ENCODE peak calls at places on chromosomes 13 and 19, in eight cellular contexts. K is astrocyte, B is fibroblast of mammary gland, I is BE2C, H is body of pancreas, J is heart right ventricle, U is GM23338, P is HCT116. T is an unnamed sample.

GRCh38 chr19:49224856-49225255 is 67.3 kb downstream of the TRPM4 start:
- DNase-seq in K (peak), B (peak), I (peak), H (peak), J (peak), U (peak), P (peak), T (peak)

GRCh38 chr19:47363758-47364529 is 14.8 kb downstream of the DHX34 start:
- DNase-seq in K (no peak), B (peak), I (no peak), H (no peak), J (no peak), U (peak), P (no peak), T (peak)

GRCh38 chr19:54388001-54388802 is 23.5 kb upstream of the LAIR1 start:
- DNase-seq in K (no peak), B (no peak), I (no peak), H (peak), J (no peak), U (peak), P (no peak), T (peak)

GRCh38 chr19:17778621-17779280 is 16.2 kb upstream of the B3GNT3 start:
- DNase-seq in K (no peak), B (no peak), I (no peak), H (no peak), J (no peak), U (peak), P (no peak), T (no peak)

GRCh38 chr19:5575553-5575952 is 7.8 kb upstream of the TINCR start:
- DNase-seq in K (no peak), B (no peak), I (no peak), H (no peak), J (no peak), U (no peak), P (no peak), T (no peak)

GRCh38 chr13:42110410-42111155 is 62.1 kb downstream of the DGKH start:
- DNase-seq in K (peak), B (peak), I (peak), H (no peak), J (no peak), U (peak), P (peak), T (peak)

GRCh38 chr19:54620464-54620863 is 9.8 kb upstream of the LILRB1 start:
- DNase-seq in K (no peak), B (no peak), I (no peak), H (no peak), J (no peak), U (no peak), P (no peak), T (no peak)

GRCh38 chr19:4108767-4109625 is 14.9 kb downstream of the MAP2K2 start:
- DNase-seq in K (no peak), B (no peak), I (no peak), H (no peak), J (no peak), U (no peak), P (no peak), T (no peak)

GRCh38 chr13:49667773-49668172 is 23.5 kb downstream of the EBPL start:
- DNase-seq in K (no peak), B (peak), I (no peak), H (no peak), J (no peak), U (no peak), P (no peak), T (peak)

GRCh38 chr13:109119886-109120285 is 490.5 kb downstream of the MYO16 start:
- DNase-seq in K (no peak), B (no peak), I (no peak), H (no peak), J (no peak), U (no peak), P (no peak), T (peak)

GRCh38 chr13:73416093-73416492 is 357.3 kb downstream of the KLF5 start:
- DNase-seq in K (peak), B (no peak), I (no peak), H (no peak), J (no peak), U (no peak), P (no peak), T (peak)

GRCh38 chr13:77760893-77761292 is 63.4 kb downstream of the SLAIN1 start:
- DNase-seq in K (no peak), B (no peak), I (no peak), H (no peak), J (no peak), U (no peak), P (no peak), T (no peak)

GRCh38 chr13:62014299-62014698 is 598.6 kb upstream of the PCDH20 start:
- DNase-seq in K (no peak), B (peak), I (no peak), H (no peak), J (no peak), U (peak), P (peak), T (peak)

GRCh38 chr13:109123971-109124370 is 494.6 kb downstream of the MYO16 start:
- DNase-seq in K (no peak), B (no peak), I (no peak), H (no peak), J (no peak), U (no peak), P (no peak), T (peak)

GRCh38 chr13:97194473-97194872 is 27.7 kb upstream of the MBNL2 start:
- DNase-seq in K (peak), B (peak), I (no peak), H (no peak), J (no peak), U (peak), P (peak), T (peak)

GRCh38 chr19:7783991-7784421 is 21.0 kb downstream of the CLEC4M start:
- DNase-seq in K (no peak), B (peak), I (no peak), H (no peak), J (no peak), U (peak), P (no peak), T (peak)

GRCh38 chr13:28022848-28023518 is 34.5 kb upstream of the URAD start:
- DNase-seq in K (peak), B (no peak), I (no peak), H (peak), J (no peak), U (peak), P (no peak), T (peak)

GRCh38 chr13:79392882-79393563 is 13.0 kb downstream of the RBM26 start:
- DNase-seq in K (peak), B (peak), I (no peak), H (no peak), J (no peak), U (no peak), P (no peak), T (peak)

GRCh38 chr19:33758541-33759013 is 38.1 kb upstream of the KCTD15 start:
- DNase-seq in K (no peak), B (no peak), I (no peak), H (no peak), J (no peak), U (no peak), P (no peak), T (peak)

GRCh38 chr13:110559429-110559943 is 2.0 kb downstream of the RAB20 start:
- DNase-seq in K (no peak), B (no peak), I (no peak), H (peak), J (peak), U (no peak), P (no peak), T (peak)

GRCh38 chr13:66926851-66927524 is 303.1 kb downstream of the PCDH9 start:
- DNase-seq in K (no peak), B (no peak), I (no peak), H (no peak), J (no peak), U (no peak), P (no peak), T (peak)

GRCh38 chr13:113742000-113742441 is 17.0 kb upstream of the TMEM255B start:
- DNase-seq in K (no peak), B (peak), I (peak), H (peak), J (no peak), U (peak), P (peak), T (peak)

GRCh38 chr13:79831556-79831955 is 350.6 kb downstream of the NDFIP2 start:
- DNase-seq in K (no peak), B (no peak), I (no peak), H (no peak), J (no peak), U (no peak), P (no peak), T (no peak)

GRCh38 chr19:51082641-51083040 is at the start of gene KLK14:
- DNase-seq in K (no peak), B (no peak), I (no peak), H (no peak), J (no peak), U (no peak), P (no peak), T (no peak)

GRCh38 chr13:31012285-31013024 is 80.0 kb downstream of the TEX26 start:
- DNase-seq in K (no peak), B (peak), I (no peak), H (no peak), J (no peak), U (peak), P (no peak), T (peak)

GRCh38 chr13:96527497-96527896 is 437.6 kb downstream of the HS6ST3 start:
- DNase-seq in K (no peak), B (no peak), I (no peak), H (no peak), J (no peak), U (peak), P (no peak), T (peak)

DNA sequence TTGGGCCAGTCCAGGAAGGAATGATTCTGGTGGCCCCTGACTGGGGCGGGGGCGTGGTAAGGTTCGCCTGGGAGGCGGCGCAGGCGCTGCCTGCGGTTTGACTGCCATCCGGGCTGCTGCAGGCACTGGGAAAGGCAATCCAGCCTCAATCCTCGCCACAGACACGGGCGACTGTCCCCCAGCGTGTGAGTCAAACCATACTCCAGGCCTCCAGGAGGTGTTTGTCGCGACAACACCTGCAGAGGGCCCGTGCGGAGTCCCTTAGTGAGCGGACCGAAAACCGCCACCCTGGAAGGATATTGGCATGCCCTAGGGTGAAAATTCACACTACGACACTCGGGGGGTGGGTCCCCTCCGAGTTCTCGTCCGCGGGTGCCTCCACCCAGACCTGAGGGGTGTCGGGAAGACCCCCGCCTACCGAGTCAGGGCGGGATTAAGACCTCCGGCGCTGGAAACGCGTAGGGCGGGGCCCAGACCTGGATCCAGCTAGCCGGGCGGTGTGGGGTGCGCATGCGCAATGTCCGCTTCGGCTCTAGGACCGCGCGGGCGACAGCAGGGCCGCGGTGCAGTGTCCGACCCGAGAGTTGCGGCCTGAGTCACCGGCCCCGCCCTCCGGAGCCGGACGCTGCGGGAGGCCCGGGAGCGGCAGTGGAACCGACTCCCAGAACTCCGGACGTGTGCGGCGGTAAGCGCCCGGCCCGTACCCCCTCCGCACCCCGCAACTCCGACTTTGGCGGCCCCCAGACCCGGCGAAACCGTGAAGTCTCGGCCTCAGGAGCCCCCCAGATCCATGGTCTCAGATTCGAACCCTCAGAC is at the start of gene CAPNS1:
- DNase-seq in K (peak), B (peak), I (peak), H (peak), J (peak), U (peak), P (peak), T (peak)
- TF ChIP-seq CTCF in K (no peak), B (no peak), I (peak), H (no peak), J (no peak), U (no peak), P (no peak), T (no peak)

GRCh38 chr13:33228645-33229445 is 56.7 kb downstream of the STARD13 start:
- DNase-seq in K (peak), B (peak), I (no peak), H (no peak), J (no peak), U (peak), P (peak), T (peak)

GRCh38 chr13:33227927-33228644 is 57.5 kb downstream of the STARD13 start:
- DNase-seq in K (no peak), B (no peak), I (no peak), H (no peak), J (no peak), U (no peak), P (no peak), T (no peak)

GRCh38 chr13:33229446-33230177 is 55.9 kb downstream of the STARD13 start:
- DNase-seq in K (no peak), B (no peak), I (peak), H (no peak), J (no peak), U (no peak), P (no peak), T (no peak)

GRCh38 chr13:33231339-33231738 is 54.2 kb downstream of the STARD13 start:
- DNase-seq in K (no peak), B (no peak), I (no peak), H (no peak), J (no peak), U (no peak), P (no peak), T (no peak)

GRCh38 chr13:33230178-33230881 is 55.2 kb downstream of the STARD13 start:
- DNase-seq in K (peak), B (peak), I (no peak), H (no peak), J (no peak), U (no peak), P (no peak), T (peak)
- H3K4me3 ChIP-seq in K (peak), B (no peak), I (no peak), H (no peak), J (no peak), U (no peak), P (no peak), T (no peak)

DNA sequence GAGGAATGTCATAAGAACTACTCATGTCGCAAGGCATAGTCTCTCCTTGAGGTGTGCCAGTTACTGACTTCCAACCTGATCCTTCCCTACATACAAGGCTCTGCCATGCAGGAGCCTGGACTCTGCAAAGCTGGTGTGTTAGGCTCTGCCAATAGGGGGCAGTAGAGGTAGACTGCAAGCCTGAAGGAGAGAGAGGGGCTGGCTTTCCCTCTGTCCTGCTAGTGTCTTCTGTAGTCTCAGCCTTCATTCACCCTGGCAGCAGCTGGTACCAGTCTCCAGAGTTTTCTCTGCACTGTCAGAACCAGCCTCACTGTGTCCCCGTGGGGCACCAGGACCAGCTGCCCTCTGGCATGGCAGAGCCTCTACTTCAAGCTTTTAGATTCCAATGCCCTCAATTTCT is 14.5 kb downstream of the SHISA2 start:
- DNase-seq in K (no peak), B (no peak), I (peak), H (peak), J (no peak), U (peak), P (peak), T (peak)
- TF ChIP-seq CTCF in K (peak), B (peak), I (peak), H (no peak), J (peak), U (peak), P (no peak), T (peak)

GRCh38 chr13:46621133-46621532 is 68.2 kb downstream of the LRCH1 start:
- DNase-seq in K (no peak), B (no peak), I (peak), H (no peak), J (no peak), U (no peak), P (no peak), T (no peak)

GRCh38 chr13:46624353-46624752 is 71.4 kb downstream of the LRCH1 start:
- DNase-seq in K (no peak), B (no peak), I (no peak), H (no peak), J (no peak), U (no peak), P (no peak), T (no peak)

GRCh38 chr13:46622013-46622917 is 69.3 kb downstream of the LRCH1 start:
- DNase-seq in K (no peak), B (no peak), I (no peak), H (no peak), J (no peak), U (no peak), P (no peak), T (no peak)

GRCh38 chr13:46624821-46625220 is 71.9 kb downstream of the LRCH1 start:
- DNase-seq in K (no peak), B (no peak), I (no peak), H (no peak), J (no peak), U (no peak), P (no peak), T (no peak)

DNA sequence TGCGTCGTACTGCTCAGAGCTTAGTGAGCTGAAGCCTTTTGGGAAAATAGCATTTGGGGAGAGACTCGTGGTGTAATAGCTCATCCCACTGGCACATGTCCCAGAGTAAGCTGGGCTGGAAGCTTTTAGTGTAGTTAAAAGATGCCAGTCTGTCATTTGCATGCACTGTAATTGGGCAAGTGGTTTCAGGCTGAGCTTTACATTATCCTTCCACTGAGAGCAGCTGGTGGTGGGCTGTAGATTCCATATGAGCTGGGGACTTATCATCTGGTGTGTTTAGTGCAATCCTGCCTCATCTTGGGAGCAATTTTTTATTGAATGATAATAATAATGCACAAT is 69.9 kb downstream of the LRCH1 start:
- DNase-seq in K (peak), B (peak), I (peak), H (peak), J (no peak), U (no peak), P (no peak), T (peak)
- H3K4me3 ChIP-seq in K (no peak), B (no peak), I (peak), H (no peak), J (no peak), U (no peak), P (no peak), T (no peak)

GRCh38 chr19:32718286-32718685 is 1.3 kb upstream of the TDRD12 start:
- DNase-seq in K (no peak), B (no peak), I (no peak), H (no peak), J (no peak), U (no peak), P (no peak), T (no peak)

GRCh38 chr19:32717496-32717895 is 2.1 kb upstream of the TDRD12 start:
- DNase-seq in K (no peak), B (no peak), I (no peak), H (no peak), J (no peak), U (no peak), P (no peak), T (no peak)

GRCh38 chr19:32720216-32720935 is 809 bp downstream of the TDRD12 start:
- DNase-seq in K (no peak), B (no peak), I (no peak), H (no peak), J (no peak), U (peak), P (no peak), T (no peak)

GRCh38 chr19:32720936-32721250 is 1.3 kb downstream of the TDRD12 start:
- DNase-seq in K (no peak), B (no peak), I (no peak), H (no peak), J (no peak), U (no peak), P (no peak), T (no peak)

GRCh38 chr19:32719611-32720059 is at the start of gene TDRD12:
- DNase-seq in K (no peak), B (no peak), I (peak), H (no peak), J (peak), U (peak), P (no peak), T (peak)
- TF ChIP-seq CTCF in K (no peak), B (no peak), I (no peak), H (no peak), J (no peak), U (peak), P (no peak), T (no peak)

DNA sequence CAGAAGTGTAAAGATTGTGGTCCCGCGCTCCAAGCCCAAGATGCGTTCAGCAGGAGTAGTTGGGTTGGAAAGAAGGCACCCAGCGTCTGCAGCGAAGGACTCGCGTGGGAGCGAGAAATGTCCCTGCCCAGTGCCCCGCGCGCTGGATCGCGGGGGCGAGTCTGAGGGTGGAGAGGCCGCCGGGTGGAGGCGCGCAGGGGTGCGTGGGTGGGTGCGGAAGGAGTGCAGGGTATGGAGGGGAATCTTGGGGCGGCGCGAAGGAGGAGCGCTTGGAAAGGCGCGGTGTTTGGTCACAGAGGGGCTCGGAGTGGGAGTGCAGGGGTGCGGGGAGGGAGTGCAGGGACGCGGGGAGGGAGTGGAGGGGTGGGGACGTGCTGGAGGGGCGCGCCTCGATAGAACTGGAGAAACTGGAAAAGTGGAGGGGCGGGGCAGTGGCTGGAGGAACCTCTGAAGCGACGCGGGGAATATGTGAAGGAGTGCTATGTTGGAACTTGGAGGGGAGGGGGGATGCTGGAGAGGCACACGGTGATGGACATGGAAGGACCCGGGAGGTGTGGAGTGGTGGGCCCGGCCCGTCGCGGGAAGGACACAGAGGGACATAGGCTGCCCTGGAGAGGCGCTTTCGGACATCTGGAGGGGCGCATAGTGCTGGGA is 21.1 kb upstream of the SGCG start:
- DNase-seq in K (no peak), B (no peak), I (no peak), H (no peak), J (no peak), U (peak), P (no peak), T (no peak)
- H3K4me3 ChIP-seq in K (peak), B (peak), I (no peak), H (no peak), J (peak), U (peak), P (no peak), T (peak)

T was measured in choroid plexus epithelial cell.